ENCODE peak calls at places on chromosomes 3 and 15, in six cellular contexts. X, N, L, P, M and W are unnamed samples.

GRCh38 chr15:70853270-70853854 is 595 bp downstream of the LARP6 start:
- DNase-seq in X (peak; percentile 32), L (peak; percentile 64), M (peak; percentile 36), N (peak; percentile 81), P (peak; percentile 88), W (peak; percentile 80)

GRCh38 chr15:64809649-64810498 is 15.6 kb downstream of the PIF1 start:
- DNase-seq in X (peak; percentile 73), N (peak; percentile 80), P (peak; percentile 86), M (peak; percentile 89), L (peak; percentile 58), W (peak; percentile 93)

GRCh38 chr3:117820900-117821299 is 1111.3 kb downstream of the TUSC7 start:
- DNase-seq in M (no peak), P (peak; percentile 87), L (peak; percentile 79), N (no peak), X (peak; percentile 16), W (peak; percentile 54)

GRCh38 chr3:130539005-130539404 is 22.0 kb downstream of the COL6A6 start:
- DNase-seq in L (peak; percentile 4), P (peak; percentile 63), X (peak; percentile 54), N (peak; percentile 52), M (peak; percentile 46), W (peak; percentile 69)

GRCh38 chr3:69855436-69856162 is 116.3 kb downstream of the MITF start:
- DNase-seq in L (peak; percentile 37), P (peak; percentile 71), X (peak; percentile 31), M (no peak), N (peak; percentile 63), W (peak; percentile 72)

GRCh38 chr3:414063-414462 is 217.5 kb downstream of the CHL1 start:
- DNase-seq in N (peak; percentile 7), M (no peak), X (peak; percentile 57), L (peak; percentile 1), P (peak; percentile 36), W (peak; percentile 46)

GRCh38 chr3:183189641-183190040 is 27.1 kb upstream of the LAMP3 start:
- DNase-seq in M (no peak), L (peak; percentile 7), X (no peak), N (no peak), P (peak; percentile 33), W (no peak)

GRCh38 chr3:32194653-32195052 is 43.8 kb upstream of the CMTM8 start:
- DNase-seq in M (no peak), X (no peak), N (no peak), L (no peak), P (no peak), W (no peak)

GRCh38 chr15:40743921-40744809 is 10.9 kb downstream of the RMDN3 start:
- DNase-seq in N (peak; percentile 87), X (no peak), P (peak; percentile 93), M (no peak), L (peak; percentile 67), W (peak; percentile 19)

GRCh38 chr3:76410762-76411281 is 625.5 kb upstream of the ZNF717 start:
- DNase-seq in P (peak; percentile 47), X (peak; percentile 12), L (peak; percentile 6), N (no peak), M (no peak), W (peak; percentile 33)

GRCh38 chr3:109685084-109686079 is 348.0 kb upstream of the DPPA4 start:
- DNase-seq in M (no peak), X (peak; percentile 99), N (peak; percentile 94), P (peak; percentile 100), L (peak; percentile 100), W (peak; percentile 98)

GRCh38 chr3:151290673-151291072 is 12.3 kb upstream of the P2RY14 start:
- DNase-seq in L (peak; percentile 25), X (peak; percentile 78), M (no peak), N (peak; percentile 57), P (peak; percentile 73), W (peak; percentile 77)

GRCh38 chr3:70999730-71000129 is 583.8 kb downstream of the FOXP1 start:
- DNase-seq in N (peak; percentile 71), X (peak; percentile 75), M (no peak), L (peak; percentile 82), P (peak; percentile 92), W (peak; percentile 87)

GRCh38 chr15:63407612-63408011 is 26.0 kb upstream of the CA12 start:
- DNase-seq in M (no peak), X (peak; percentile 33), L (no peak), P (no peak), N (no peak), W (no peak)

GRCh38 chr15:28942521-28943035 is 56.8 kb downstream of the APBA2 start:
- DNase-seq in L (no peak), X (no peak), M (no peak), P (no peak), N (no peak), W (no peak)

GRCh38 chr3:70748593-70748992 is 436.2 kb upstream of the MDFIC2 start:
- DNase-seq in N (no peak), L (no peak), M (peak; percentile 9), P (no peak), X (no peak), W (no peak)

GRCh38 chr15:95262866-95263564 is 1031.7 kb downstream of the MCTP2 start:
- DNase-seq in X (no peak), P (peak; percentile 62), L (peak; percentile 91), N (no peak), M (no peak), W (peak; percentile 61)

GRCh38 chr3:179897241-179897640 is 139.5 kb downstream of the PEX5L start:
- DNase-seq in P (no peak), M (no peak), X (no peak), N (no peak), L (no peak), W (no peak)

GRCh38 chr15:50876989-50877360 is 31.5 kb upstream of the AP4E1 start:
- DNase-seq in L (peak; percentile 95), X (peak; percentile 96), P (peak; percentile 87), N (peak; percentile 86), M (peak; percentile 67), W (peak; percentile 95)

GRCh38 chr15:50871832-50872231 is 36.7 kb upstream of the AP4E1 start:
- DNase-seq in P (no peak), M (no peak), L (no peak), X (no peak), N (no peak), W (no peak)

GRCh38 chr15:50876260-50876988 is 32.1 kb upstream of the AP4E1 start:
- DNase-seq in L (no peak), M (no peak), X (no peak), N (no peak), P (no peak), W (no peak)

GRCh38 chr15:50872832-50873231 is 35.7 kb upstream of the AP4E1 start:
- DNase-seq in P (no peak), M (no peak), L (no peak), X (no peak), N (no peak), W (no peak)

GRCh38 chr15:50873935-50874353 is 34.5 kb upstream of the AP4E1 start:
- DNase-seq in M (no peak), P (no peak), L (no peak), X (no peak), N (no peak), W (no peak)
- H3K9ac ChIP-seq in M (no peak overlapping the region), P (no peak overlapping the region), L (no peak overlapping the region), X (no peak overlapping the region), N (no peak overlapping the region), W (no peak overlapping the region)

DNA sequence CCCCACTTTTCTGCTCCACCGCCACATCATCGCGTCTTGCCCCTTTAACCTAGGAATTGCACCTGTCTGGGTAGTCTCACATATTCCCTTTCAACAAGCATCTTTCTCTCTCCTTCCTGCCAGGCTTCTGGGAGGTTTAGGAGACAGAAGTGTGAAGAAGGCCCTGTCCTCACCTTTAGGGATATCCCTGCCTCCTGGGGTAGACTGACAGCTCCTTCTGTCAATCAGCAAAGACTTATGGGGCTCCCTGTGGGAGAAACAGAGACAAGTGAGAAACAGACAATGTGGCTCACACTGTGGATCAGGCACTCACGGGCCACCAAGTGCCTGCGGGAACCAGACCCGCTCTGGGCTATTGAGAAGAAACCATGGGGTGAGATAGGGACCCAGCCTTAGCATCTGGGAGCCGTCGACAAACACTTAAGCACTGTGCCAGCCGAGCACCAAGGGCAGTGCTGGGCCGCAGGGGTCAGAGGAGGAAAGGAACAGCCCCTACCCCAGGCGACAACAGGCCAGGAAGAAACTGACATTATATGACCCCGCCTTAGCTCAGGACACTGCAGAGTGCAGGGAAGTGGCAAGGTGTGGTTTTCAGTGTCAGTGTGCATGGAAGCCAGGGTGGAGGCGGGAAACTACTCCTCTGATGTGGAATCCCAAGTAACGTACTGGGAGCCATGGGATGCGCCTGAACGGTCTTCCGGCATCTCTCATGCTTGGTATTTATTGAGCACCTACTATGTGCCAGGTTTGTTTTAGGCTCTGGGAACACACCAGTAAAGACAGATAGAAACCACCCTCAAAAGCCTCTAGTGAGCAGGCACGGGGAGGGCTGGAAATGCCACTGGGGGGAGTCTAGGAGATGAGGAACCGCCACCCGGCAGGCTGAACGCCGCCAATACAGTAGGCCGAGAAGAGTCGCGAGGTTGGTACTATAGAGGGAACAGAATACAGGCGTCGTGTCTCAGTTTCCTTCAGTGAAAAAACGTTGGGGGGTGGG is 1.8 kb downstream of the EFCC1 start:
- DNase-seq in N (no peak), P (no peak), M (no peak), L (no peak), X (no peak), W (no peak)
- H3K27me3 ChIP-seq in N (peaks cover 77% of the 10 kb centered on the region), P (peaks cover 71% of the 10 kb centered on the region), M (peaks cover 72% of the 10 kb centered on the region), L (peaks cover 54% of the 10 kb centered on the region), X (no peaks in the 10 kb centered on the region), W (peaks cover 81% of the 10 kb centered on the region)

GRCh38 chr3:11588755-11589154 is 55.0 kb downstream of the VGLL4 start:
- DNase-seq in M (no peak), N (no peak), X (no peak), L (no peak), P (no peak), W (no peak)

GRCh38 chr3:11591401-11592266 is 52.1 kb downstream of the VGLL4 start:
- DNase-seq in L (peak; percentile 96), N (peak; percentile 85), X (peak; percentile 50), M (peak; percentile 87), P (peak; percentile 87), W (peak; percentile 64)

GRCh38 chr3:11589706-11590105 is 54.0 kb downstream of the VGLL4 start:
- DNase-seq in P (no peak), M (no peak), L (no peak), X (no peak), N (no peak), W (no peak)

GRCh38 chr3:11592460-11593298 is 51.0 kb downstream of the VGLL4 start:
- DNase-seq in X (no peak), N (peak; percentile 67), M (no peak), L (peak; percentile 83), P (peak; percentile 76), W (no peak)

GRCh38 chr3:11591006-11591360 is 52.7 kb downstream of the VGLL4 start:
- DNase-seq in P (peak; percentile 71), L (peak; percentile 62), N (peak; percentile 70), X (no peak), M (no peak), W (peak; percentile 54)
- H3K9ac ChIP-seq in P (peak overlapping the region; percentile 65), L (peak overlapping the region; percentile 29), N (peak overlapping the region; percentile 82), X (no peak overlapping the region), M (peak overlapping the region; percentile 11), W (peak overlapping the region; percentile 71)

GRCh38 chr3:147397155-147397888 is 9.0 kb downstream of the ZIC4 start:
- DNase-seq in P (no peak), N (no peak), M (no peak), X (no peak), L (peak; percentile 63), W (no peak)

GRCh38 chr3:147398841-147399534 is 7.4 kb downstream of the ZIC4 start:
- DNase-seq in P (no peak), M (no peak), X (peak; percentile 44), L (no peak), N (no peak), W (no peak)

GRCh38 chr3:147396709-147397046 is 9.7 kb downstream of the ZIC4 start:
- DNase-seq in M (no peak), P (no peak), X (no peak), L (no peak), N (no peak), W (no peak)

GRCh38 chr3:147400111-147400510 is 6.2 kb downstream of the ZIC4 start:
- DNase-seq in X (no peak), N (no peak), L (no peak), M (no peak), P (peak; percentile 59), W (no peak)

GRCh38 chr3:147397911-147398809 is 8.2 kb downstream of the ZIC4 start:
- DNase-seq in N (no peak), P (no peak), X (no peak), M (no peak), L (no peak), W (no peak)
- H3K27me3 ChIP-seq in N (no peaks in the 10 kb centered on the region), P (no peaks in the 10 kb centered on the region), X (peaks cover 42% of the 10 kb centered on the region), M (peaks cover 100% of the 10 kb centered on the region), L (peaks cover 57% of the 10 kb centered on the region), W (peaks cover 87% of the 10 kb centered on the region)